ENCODE peak calls at places on chromosomes 6 and 20, in six cellular contexts. C is NCI-H1417, X is cardiac fibroblast, S is NCI-H1694, L is KG1, D is heart left ventricle. R is an unnamed sample.

GRCh38 chr6:17600527-17601388 is 656 bp downstream of the FAM8A1 start:
- DNase-seq in S (no peak), X (no peak), C (peak; percentile 57), L (peak; percentile 24), D (peak; percentile 80), R (peak; percentile 49)

GRCh38 chr20:45938727-45939438 is 4.4 kb downstream of the PCIF1 start:
- DNase-seq in S (no peak), X (no peak), D (no peak), C (no peak), L (no peak), R (no peak)

GRCh38 chr20:47041500-47041899 is 146.9 kb downstream of the EYA2 start:
- DNase-seq in L (no peak), D (no peak), X (no peak), C (no peak), S (no peak), R (no peak)

GRCh38 chr6:158232445-158233213 is 64.5 kb downstream of the GTF2H5 start:
- DNase-seq in C (peak; percentile 59), D (peak; percentile 78), S (peak; percentile 28), X (peak; percentile 78), L (peak; percentile 7), R (peak; percentile 52)

GRCh38 chr6:3913077-3913957 is 64.1 kb downstream of the FAM50B start:
- DNase-seq in S (peak; percentile 78), X (peak; percentile 99), C (no peak), D (no peak), L (no peak), R (peak; percentile 74)

GRCh38 chr6:54717849-54718455 is 128.6 kb upstream of the FAM83B start:
- DNase-seq in L (peak; percentile 29), D (no peak), X (peak; percentile 61), S (peak; percentile 52), C (peak; percentile 85), R (peak; percentile 33)

GRCh38 chr6:12081776-12082175 is 69.7 kb downstream of the HIVEP1 start:
- DNase-seq in X (no peak), L (no peak), S (no peak), D (no peak), C (no peak), R (no peak)

GRCh38 chr20:20317195-20318113 is 50.5 kb upstream of the INSM1 start:
- DNase-seq in X (no peak), S (peak; percentile 70), L (no peak), D (no peak), C (no peak), R (no peak)

GRCh38 chr6:74733830-74734591 is 471.8 kb downstream of the COL12A1 start:
- DNase-seq in X (peak; percentile 58), C (peak; percentile 18), D (no peak), L (no peak), S (no peak), R (peak; percentile 7)

GRCh38 chr6:9116026-9116425 is 680.7 kb upstream of the SLC35B3 start:
- DNase-seq in S (no peak), L (no peak), D (no peak), C (no peak), X (no peak), R (no peak)

GRCh38 chr20:25225642-25226432 is 22.0 kb upstream of the PYGB start:
- DNase-seq in S (no peak), X (no peak), L (no peak), D (peak; percentile 55), C (no peak), R (no peak)

GRCh38 chr20:1391640-1392442 is 1.0 kb downstream of the FKBP1A start:
- DNase-seq in S (no peak), C (no peak), L (no peak), X (peak; percentile 37), D (no peak), R (no peak)

GRCh38 chr20:34824861-34825529 is 456 bp downstream of the NCOA6 start:
- DNase-seq in D (peak; percentile 81), X (peak; percentile 29), S (no peak), C (peak; percentile 57), L (no peak), R (peak; percentile 43)